ENCODE peak calls at places on chromosomes 16 and 17, in eight cellular contexts. Q is GM13977, Y is transverse colon, D is AG04450, P is cardiac muscle cell, R is IMR-90, B is MCF 10A, U is MM.1S. J is an unnamed sample.

GRCh38 chr17:73719588-73720071 is 75.4 kb upstream of the SDK2 start:
- DNase-seq in U (no peak), D (no peak), Q (no peak), R (no peak), P (peak; percentile 79), B (no peak), Y (peak; percentile 24), J (no peak)

GRCh38 chr17:56912105-56912999 is 1.5 kb downstream of the TRIM25 start:
- DNase-seq in P (no peak), R (no peak), Q (no peak), B (peak; percentile 53), Y (peak; percentile 33), D (no peak), U (no peak), J (no peak)

GRCh38 chr17:47949197-47949759 is 7.9 kb downstream of the PNPO start:
- DNase-seq in R (peak; percentile 82), D (peak; percentile 63), U (peak; percentile 79), Q (peak; percentile 76), Y (peak; percentile 95), B (peak; percentile 86), P (peak; percentile 91), J (peak; percentile 96)

GRCh38 chr17:69696645-69697044 is 282.1 kb downstream of the MAP2K6 start:
- DNase-seq in Q (no peak), U (no peak), B (no peak), Y (no peak), D (no peak), R (peak; percentile 17), P (no peak), J (no peak)

GRCh38 chr17:17416007-17416399 is 60.8 kb upstream of the MED9 start:
- DNase-seq in D (no peak), B (peak; percentile 87), P (peak; percentile 19), R (peak; percentile 83), U (peak; percentile 49), Q (peak; percentile 58), Y (no peak), J (no peak)

GRCh38 chr16:85531516-85531915 is 81.6 kb upstream of the GSE1 start:
- DNase-seq in P (no peak), R (no peak), U (no peak), B (no peak), Q (no peak), D (no peak), Y (no peak), J (no peak)

GRCh38 chr17:17391575-17392370 is 85.0 kb upstream of the MED9 start:
- DNase-seq in P (no peak), B (no peak), Y (peak; percentile 42), D (no peak), Q (no peak), U (peak; percentile 24), R (no peak), J (no peak)

GRCh38 chr16:80932725-80933124 is 74.0 kb downstream of the CMC2 start:
- DNase-seq in U (no peak), B (peak; percentile 70), D (no peak), Q (no peak), Y (peak; percentile 41), P (no peak), R (peak; percentile 80), J (no peak)

GRCh38 chr17:50209472-50210248 is 8.2 kb upstream of the COL1A1 start:
- DNase-seq in B (peak; percentile 58), Q (no peak), R (peak; percentile 100), Y (peak; percentile 84), D (peak; percentile 100), U (no peak), P (peak; percentile 84), J (peak; percentile 47)

GRCh38 chr16:9976641-9977040 is 205.6 kb downstream of the GRIN2A start:
- DNase-seq in D (no peak), Q (no peak), U (no peak), R (no peak), Y (no peak), P (no peak), B (no peak), J (no peak)

GRCh38 chr16:30609002-30609927 is 924 bp downstream of the ZNF689 start:
- DNase-seq in Q (peak; percentile 64), P (peak; percentile 39), Y (peak; percentile 58), R (peak; percentile 23), U (peak; percentile 37), B (peak; percentile 45), D (no peak), J (no peak)

GRCh38 chr17:44082206-44082605 is 11.7 kb downstream of the G6PC3 start:
- DNase-seq in Y (no peak), U (no peak), P (no peak), D (no peak), B (no peak), Q (no peak), R (no peak), J (no peak)

GRCh38 chr16:73202176-73202729 is 154.3 kb upstream of the ZFHX3 start:
- DNase-seq in Y (peak; percentile 79), R (peak; percentile 97), U (no peak), B (peak; percentile 57), Q (no peak), P (no peak), D (peak; percentile 93), J (no peak)

GRCh38 chr17:64063088-64063487 is 42.7 kb upstream of the ICAM2 start:
- DNase-seq in U (peak; percentile 63), P (no peak), Q (no peak), B (no peak), D (no peak), Y (no peak), R (no peak), J (no peak)

GRCh38 chr17:64066709-64067108 is 46.3 kb upstream of the ICAM2 start:
- DNase-seq in Q (no peak), D (no peak), P (no peak), B (no peak), R (no peak), U (no peak), Y (no peak), J (no peak)

GRCh38 chr17:64061157-64061898 is 40.9 kb upstream of the ICAM2 start:
- DNase-seq in R (peak; percentile 36), D (no peak), Y (no peak), U (peak; percentile 54), B (no peak), Q (peak; percentile 64), P (no peak), J (no peak)

GRCh38 chr17:64064331-64064730 is 43.9 kb upstream of the ICAM2 start:
- DNase-seq in B (no peak), R (no peak), P (no peak), D (no peak), U (no peak), Q (no peak), Y (peak; percentile 76), J (no peak)

GRCh38 chr17:64063766-64064224 is 43.4 kb upstream of the ICAM2 start:
- DNase-seq in R (peak; percentile 27), B (peak; percentile 46), Y (peak; percentile 76), P (peak; percentile 79), U (no peak), Q (peak; percentile 39), D (no peak), J (peak; percentile 78)
- TF ChIP-seq CTCF in R (peak; percentile 43), B (peak; percentile 19), Y (peak; percentile 76), P (peak; percentile 41), U (peak; percentile 25), Q (peak; percentile 69), D (peak; percentile 46), J (peak; percentile 57)

GRCh38 chr17:71460943-71461342 is 659.9 kb upstream of the SOX9 start:
- DNase-seq in Y (peak; percentile 34), P (peak; percentile 23), U (no peak), R (peak; percentile 43), Q (no peak), D (no peak), B (peak; percentile 55), J (peak; percentile 42)
- TF ChIP-seq CTCF in Y (peak; percentile 30), P (peak; percentile 54), U (peak; percentile 42), R (peak; percentile 53), Q (no peak), D (peak; percentile 51), B (peak; percentile 14), J (peak; percentile 56)

DNA sequence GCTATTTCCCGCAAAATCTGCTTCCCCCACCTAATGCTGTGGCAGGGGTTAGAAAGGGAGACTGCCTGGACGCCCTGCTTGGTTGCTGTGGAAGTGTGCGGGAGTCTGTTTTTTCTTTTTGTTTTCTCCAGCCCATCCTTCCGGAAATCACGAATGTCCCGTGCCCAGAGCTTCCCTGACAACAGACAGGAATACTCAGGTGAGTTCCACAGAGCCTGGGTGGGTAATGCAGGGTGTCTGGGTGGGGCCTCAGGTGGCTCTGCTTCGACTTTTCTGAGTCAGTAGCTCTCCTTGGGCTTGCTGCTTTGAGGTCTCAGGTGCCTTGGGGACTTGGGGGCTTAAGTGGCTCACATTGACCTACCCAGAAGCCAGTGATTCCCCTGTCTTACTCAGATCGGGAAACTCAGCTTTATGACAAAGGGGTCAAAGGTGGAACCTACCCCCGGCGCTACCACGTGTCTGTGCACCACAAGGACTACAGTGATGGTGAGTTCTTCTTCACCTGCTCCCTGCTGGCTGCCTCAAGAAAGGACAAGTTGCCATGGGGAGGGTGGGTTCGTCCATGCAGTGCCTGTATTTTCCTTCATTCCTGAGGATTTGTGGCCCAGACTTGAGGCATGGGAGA is 11.4 kb downstream of the LIMD2 start:
- DNase-seq in R (no peak), D (no peak), U (no peak), B (no peak), P (no peak), Y (no peak), Q (peak; percentile 54), J (no peak)
- TF ChIP-seq CTCF in R (no peak), D (no peak), U (no peak), B (no peak), P (no peak), Y (no peak), Q (peak; percentile 11), J (no peak)

GRCh38 chr17:21108651-21109050 is 18.1 kb upstream of the DHRS7B start:
- DNase-seq in D (no peak), U (no peak), Y (no peak), B (no peak), R (no peak), Q (no peak), P (no peak), J (no peak)

GRCh38 chr17:21105081-21105480 is 21.7 kb upstream of the DHRS7B start:
- DNase-seq in B (no peak), P (no peak), Q (no peak), Y (no peak), D (no peak), U (no peak), R (no peak), J (no peak)

GRCh38 chr17:21098934-21099687 is 27.7 kb upstream of the DHRS7B start:
- DNase-seq in Y (peak; percentile 56), R (peak; percentile 62), Q (peak; percentile 93), B (peak; percentile 88), P (peak; percentile 90), U (peak; percentile 94), D (peak; percentile 16), J (peak; percentile 62)

GRCh38 chr17:21106316-21106715 is 20.4 kb upstream of the DHRS7B start:
- DNase-seq in R (no peak), B (no peak), Q (no peak), Y (no peak), U (no peak), P (no peak), D (no peak), J (no peak)

GRCh38 chr17:21104608-21105007 is 22.2 kb upstream of the DHRS7B start:
- DNase-seq in P (no peak), U (no peak), R (no peak), B (no peak), Y (no peak), D (no peak), Q (no peak), J (no peak)
- TF ChIP-seq CTCF in P (no peak), U (no peak), R (no peak), B (no peak), Y (no peak), D (no peak), Q (no peak), J (no peak)